ENCODE peak calls at places on chromosomes 13 and 19, in four cellular contexts. I, S, P and B are unnamed samples.

GRCh38 chr19:48043675-48044258 is at the start of gene CABP5:
- DNase-seq in P (no peak), I (no peak), S (no peak), B (no peak)

GRCh38 chr13:40793339-40793738 is 3.9 kb downstream of the SLC25A15 start:
- DNase-seq in P (no peak), I (no peak), S (no peak), B (no peak)

GRCh38 chr19:6126335-6126974 is 9.0 kb upstream of the ACSBG2 start:
- DNase-seq in I (no peak), S (peak), P (peak), B (peak)

GRCh38 chr13:25783076-25783475 is 268.7 kb downstream of the SHISA2 start:
- DNase-seq in S (no peak), P (no peak), I (no peak), B (no peak)

GRCh38 chr19:51493776-51494175 is 7.8 kb downstream of the SIGLEC12 start:
- DNase-seq in I (no peak), P (no peak), S (no peak), B (no peak)

GRCh38 chr13:63690672-63691071 is 2275.0 kb upstream of the PCDH20 start:
- DNase-seq in P (no peak), I (no peak), S (no peak), B (no peak)

GRCh38 chr13:78420814-78421213 is 182.5 kb downstream of the POU4F1 start:
- DNase-seq in P (no peak), I (no peak), S (no peak), B (peak)

GRCh38 chr13:102654786-102655185 is 40.1 kb downstream of the METTL21C start:
- DNase-seq in P (no peak), I (no peak), S (no peak), B (no peak)

GRCh38 chr19:17281391-17282304 is at the start of gene ANKLE1:
- DNase-seq in P (no peak), I (peak), S (peak), B (peak)

GRCh38 chr19:18435848-18436631 is 1.9 kb downstream of the ISYNA1 start:
- DNase-seq in P (no peak), S (no peak), I (no peak), B (no peak)

GRCh38 chr19:51365211-51366049 is 758 bp downstream of the ETFB start:
- DNase-seq in P (peak), I (no peak), S (peak), B (no peak)

GRCh38 chr13:74103196-74103595 is 31.0 kb downstream of the KLF12 start:
- DNase-seq in P (no peak), S (no peak), I (no peak), B (no peak)

GRCh38 chr19:13966684-13967128 is 14.4 kb downstream of the DCAF15 start:
- DNase-seq in P (no peak), I (no peak), S (no peak), B (no peak)

GRCh38 chr19:52935434-52935833 is 12.2 kb upstream of the ZNF888 start:
- DNase-seq in I (no peak), S (no peak), P (no peak), B (no peak)

GRCh38 chr19:19445288-19445687 is 39.8 kb downstream of the GATAD2A start:
- DNase-seq in S (no peak), P (no peak), I (no peak), B (no peak)
- TF ChIP-seq CBX5 in S (no peak), P (no peak), I (no peak), B (no peak)

DNA sequence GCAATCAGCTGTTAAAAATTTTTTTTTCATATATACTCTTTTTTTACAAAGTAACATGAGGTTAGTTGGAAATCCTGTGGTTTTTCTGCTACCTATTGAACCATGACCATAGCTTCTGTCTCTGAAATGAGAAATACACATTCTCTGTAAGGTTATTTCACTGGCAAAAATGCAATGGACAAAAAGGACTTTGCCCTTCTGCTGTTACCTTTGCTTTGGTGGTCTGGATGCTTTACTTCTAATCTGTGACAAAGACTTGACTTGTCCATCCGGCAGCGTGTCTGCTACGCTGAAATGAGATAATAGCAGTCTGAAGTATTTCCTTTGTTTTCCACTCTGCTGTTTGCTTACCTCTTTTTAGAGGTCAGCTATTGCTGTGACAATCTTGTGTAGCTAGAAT is 412.8 kb downstream of the SLITRK6 start:
- DNase-seq in S (no peak), P (peak), I (no peak), B (no peak)
- TF ChIP-seq CBX5 in S (no peak), P (no peak), I (no peak), B (no peak)

GRCh38 chr13:113669871-113670341 is 2.9 kb downstream of the GRK1 start:
- DNase-seq in P (no peak), S (no peak), I (no peak), B (no peak)

GRCh38 chr13:113671066-113672001 is 4.3 kb downstream of the GRK1 start:
- DNase-seq in P (no peak), I (no peak), S (no peak), B (no peak)

GRCh38 chr13:113672002-113672651 is 5.1 kb downstream of the GRK1 start:
- DNase-seq in I (no peak), S (no peak), P (no peak), B (no peak)

GRCh38 chr13:113669231-113669870 is 2.3 kb downstream of the GRK1 start:
- DNase-seq in I (no peak), P (no peak), S (no peak), B (no peak)

GRCh38 chr13:113670541-113670940 is 3.5 kb downstream of the GRK1 start:
- DNase-seq in I (no peak), P (no peak), S (no peak), B (no peak)
- TF ChIP-seq CBX5 in I (no peak), P (no peak), S (no peak), B (no peak)

GRCh38 chr13:36374063-36374462 is 27.9 kb upstream of the SPART start:
- DNase-seq in P (no peak), S (no peak), I (no peak), B (no peak)

GRCh38 chr13:36370108-36370429 is 23.9 kb upstream of the SPART start:
- DNase-seq in S (no peak), I (no peak), P (no peak), B (no peak)

GRCh38 chr13:36371185-36371584 is 25.0 kb upstream of the SPART start:
- DNase-seq in P (no peak), I (no peak), S (no peak), B (no peak)

GRCh38 chr13:36366023-36366422 is 19.8 kb upstream of the SPART start:
- DNase-seq in I (no peak), S (no peak), P (no peak), B (no peak)

DNA sequence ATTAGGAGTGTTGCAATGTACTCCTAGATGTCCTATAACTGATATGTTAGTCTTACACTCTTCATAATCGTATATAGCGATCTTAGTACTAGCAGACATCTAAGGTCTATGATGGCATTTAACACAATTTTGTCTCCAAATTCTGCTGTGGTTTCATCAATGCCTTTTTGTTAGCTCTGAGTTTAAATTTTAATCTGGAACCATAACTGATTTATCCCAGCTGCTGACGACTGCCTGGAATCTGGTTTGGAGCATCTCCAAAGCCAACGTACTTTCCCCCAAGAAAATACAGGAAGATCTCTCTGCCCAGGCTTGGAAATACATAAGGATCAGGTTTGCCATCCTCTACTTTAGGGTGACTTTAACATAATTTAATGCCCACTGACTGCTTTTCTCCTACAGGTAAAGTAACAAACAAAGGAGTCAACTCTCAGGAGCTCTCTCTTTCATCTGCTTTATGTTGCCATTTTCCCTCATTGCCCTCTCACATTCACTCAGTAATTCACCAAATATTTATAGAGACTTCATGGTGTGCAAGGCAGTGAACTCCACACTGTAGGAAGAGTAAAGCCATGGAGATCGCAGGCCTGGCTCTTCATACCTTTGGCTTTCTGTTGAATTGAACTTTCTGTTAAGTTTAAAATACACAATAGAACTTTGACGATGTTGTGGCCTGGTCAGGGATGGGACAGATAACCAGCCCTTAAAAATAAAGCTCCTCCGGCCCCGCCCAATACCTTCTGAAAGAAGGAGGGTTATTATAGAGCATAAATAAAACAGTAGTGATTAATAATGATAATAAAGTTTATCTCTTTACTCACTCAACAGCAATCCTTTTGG is 23.3 kb upstream of the SPART start:
- DNase-seq in I (no peak), S (no peak), P (no peak), B (no peak)
- TF ChIP-seq CBX5 in I (no peak), S (no peak), P (no peak), B (no peak)

GRCh38 chr19:54312011-54312410 is 955 bp downstream of the LILRA5 start:
- DNase-seq in P (no peak), S (no peak), I (no peak), B (no peak)
- TF ChIP-seq CBX5 in P (no peak), S (no peak), I (no peak), B (no peak)

GRCh38 chr19:8487137-8487851 is 15.1 kb downstream of the PRAM1 start:
- DNase-seq in S (no peak), P (no peak), I (no peak), B (no peak)
- TF ChIP-seq CBX5 in S (no peak), P (no peak), I (no peak), B (no peak)

DNA sequence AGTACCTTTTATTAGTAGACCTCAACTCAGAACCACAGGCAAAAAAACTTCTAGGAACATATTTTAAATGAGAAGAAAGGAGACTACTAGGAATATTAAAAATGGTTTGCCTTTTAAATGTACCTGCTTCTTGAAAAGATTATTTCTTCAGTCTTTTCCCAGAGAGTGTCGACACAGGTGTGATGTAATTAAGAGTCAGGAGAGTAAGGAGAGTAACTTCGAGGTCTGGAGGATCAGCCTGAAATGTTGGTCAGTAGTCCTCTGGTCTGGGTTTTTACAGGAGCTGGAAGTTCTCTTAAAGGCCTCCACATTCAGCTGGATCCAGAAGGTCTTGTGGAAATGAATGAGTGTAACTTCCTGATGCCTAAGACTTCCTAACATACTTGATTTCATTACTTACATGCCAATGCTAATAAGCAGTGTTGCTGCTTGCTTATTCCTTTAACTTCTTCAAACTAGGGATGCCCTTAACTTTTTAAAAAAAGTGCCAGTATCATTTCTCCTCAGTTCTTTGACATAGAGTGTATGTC is at the start of gene KCTD4:
- DNase-seq in S (no peak), I (no peak), P (no peak), B (no peak)
- TF ChIP-seq CBX5 in S (no peak), I (no peak), P (no peak), B (no peak)